ENCODE peak calls at places on chromosomes 11 and 22, in four cellular contexts. W, Z, N and D are unnamed samples.

GRCh38 chr22:43829904-43830851 is 18.1 kb upstream of the EFCAB6 start:
- DNase-seq in W (no peak), Z (peak), N (no peak), D (no peak)

GRCh38 chr11:71327156-71328085 is 75.0 kb upstream of the SHANK2 start:
- DNase-seq in W (no peak), Z (peak), N (no peak), D (no peak)

GRCh38 chr11:119691701-119692546 is 37.1 kb downstream of the NECTIN1 start:
- DNase-seq in W (no peak), Z (no peak), N (no peak), D (no peak)

GRCh38 chr11:1337647-1338007 is 28.2 kb upstream of the TOLLIP start:
- DNase-seq in W (no peak), Z (peak), N (no peak), D (no peak)

GRCh38 chr22:27284314-27284713 is 517.2 kb downstream of the MN1 start:
- DNase-seq in W (no peak), Z (no peak), N (no peak), D (no peak)

GRCh38 chr22:36790648-36791047 is 14.7 kb upstream of the IFT27 start:
- DNase-seq in W (no peak), Z (no peak), N (no peak), D (peak)

GRCh38 chr11:36122715-36123114 is 166.5 kb downstream of the COMMD9 start:
- DNase-seq in W (peak), Z (no peak), N (no peak), D (no peak)

GRCh38 chr22:35446365-35446764 is 46.4 kb downstream of the MCM5 start:
- DNase-seq in W (peak), Z (no peak), N (no peak), D (peak)

GRCh38 chr22:49951986-49952896 is 8.3 kb upstream of the PIM3 start:
- DNase-seq in W (peak), Z (no peak), N (no peak), D (peak)

GRCh38 chr11:70527429-70528045 is 129.2 kb downstream of the CTTN start:
- DNase-seq in W (no peak), Z (no peak), N (no peak), D (no peak)

GRCh38 chr11:62487698-62488551 is 58.7 kb downstream of the AHNAK start:
- DNase-seq in W (no peak), Z (no peak), N (no peak), D (no peak)

GRCh38 chr22:21012446-21013407 is 2.2 kb upstream of the P2RX6 start:
- DNase-seq in W (no peak), Z (no peak), N (no peak), D (no peak)

GRCh38 chr11:122230387-122230760 is 114.4 kb upstream of the BLID start:
- DNase-seq in W (peak), Z (no peak), N (no peak), D (no peak)

GRCh38 chr22:37161442-37161841 is 11.7 kb upstream of the IL2RB start:
- DNase-seq in W (no peak), Z (no peak), N (no peak), D (peak)

GRCh38 chr22:31290494-31291402 is 1.5 kb downstream of the PIK3IP1 start:
- DNase-seq in W (peak), Z (peak), N (peak), D (peak)

GRCh38 chr11:46710821-46711269 is 8.2 kb upstream of the F2 start:
- DNase-seq in W (peak), Z (peak), N (no peak), D (peak)

GRCh38 chr11:64790205-64791095 is 12.1 kb upstream of the SF1 start:
- DNase-seq in W (no peak), Z (no peak), N (no peak), D (no peak)

GRCh38 chr11:125514336-125515101 is 18.5 kb upstream of the FEZ1 start:
- DNase-seq in W (peak), Z (no peak), N (peak), D (peak)

GRCh38 chr11:121654506-121655480 is 202.0 kb upstream of the SORL1-AS1 start:
- DNase-seq in W (peak), Z (no peak), N (no peak), D (no peak)

GRCh38 chr22:17581056-17581455 is 17.8 kb downstream of the SLC25A18 start:
- DNase-seq in W (no peak), Z (no peak), N (no peak), D (no peak)

GRCh38 chr11:67389477-67389876 is 2.3 kb upstream of the RAD9A start:
- DNase-seq in W (no peak), Z (no peak), N (peak), D (no peak)

GRCh38 chr22:49448546-49448945 is 379.1 kb downstream of the BRD1 start:
- DNase-seq in W (no peak), Z (no peak), N (no peak), D (no peak)

GRCh38 chr11:61079416-61080150 is 22.7 kb upstream of the CD5 start:
- DNase-seq in W (no peak), Z (no peak), N (no peak), D (no peak)

GRCh38 chr22:19937616-19938473 is 3.7 kb upstream of the COMT start:
- DNase-seq in W (peak), Z (peak), N (no peak), D (no peak)

GRCh38 chr22:36578619-36579018 is 49.7 kb upstream of the EIF3D start:
- DNase-seq in W (no peak), Z (no peak), N (no peak), D (no peak)

GRCh38 chr22:41994506-41994905 is 4.1 kb upstream of the WBP2NL start:
- DNase-seq in W (no peak), Z (no peak), N (no peak), D (no peak)

GRCh38 chr11:16040151-16040550 is 316.2 kb downstream of the SOX6 start:
- DNase-seq in W (no peak), Z (no peak), N (no peak), D (no peak)